ENCODE peak calls at places on chromosomes 1 and 21, in ten cellular contexts. One of them, this sample, is unnamed.

GRCh38 chr1:145963218-145964019 is 956 bp downstream of the ANKRD34A start:
- DNase-seq in PC-3: peak
- DNase-seq in hepatocyte: peak
- DNase-seq in fibroblast of lung: peak
- DNase-seq in neural progenitor cell: no peak
- DNase-seq in GM23338: no peak
- DNase-seq in endothelial cell of umbilical vein: no peak
- DNase-seq in MM.1S: no peak
- DNase-seq in GM12878: no peak
- DNase-seq in GM23248: peak
- DNase-seq in this sample: no peak

GRCh38 chr1:39623053-39623452 is 16.4 kb downstream of the HEYL start:
- DNase-seq in GM12878: no peak
- DNase-seq in GM23338: no peak
- DNase-seq in fibroblast of lung: no peak
- DNase-seq in PC-3: no peak
- DNase-seq in neural progenitor cell: no peak
- DNase-seq in GM23248: no peak
- DNase-seq in hepatocyte: no peak
- DNase-seq in MM.1S: no peak
- DNase-seq in endothelial cell of umbilical vein: no peak
- DNase-seq in this sample: no peak

GRCh38 chr1:56645663-56646330 is 683 bp downstream of the PRKAA2 start:
- DNase-seq in PC-3: peak
- DNase-seq in GM12878: no peak
- DNase-seq in GM23248: peak
- DNase-seq in MM.1S: no peak
- DNase-seq in fibroblast of lung: no peak
- DNase-seq in GM23338: peak
- DNase-seq in hepatocyte: no peak
- DNase-seq in neural progenitor cell: peak
- DNase-seq in endothelial cell of umbilical vein: peak
- DNase-seq in this sample: no peak

GRCh38 chr1:7376676-7377075 is 394.4 kb upstream of the VAMP3 start:
- DNase-seq in endothelial cell of umbilical vein: no peak
- DNase-seq in PC-3: no peak
- DNase-seq in GM23338: no peak
- DNase-seq in GM23248: no peak
- DNase-seq in fibroblast of lung: no peak
- DNase-seq in GM12878: no peak
- DNase-seq in neural progenitor cell: no peak
- DNase-seq in MM.1S: no peak
- DNase-seq in hepatocyte: no peak
- DNase-seq in this sample: no peak

GRCh38 chr1:236024655-236025054 is 40.2 kb downstream of the NID1 start:
- DNase-seq in MM.1S: no peak
- DNase-seq in GM23248: no peak
- DNase-seq in endothelial cell of umbilical vein: no peak
- DNase-seq in hepatocyte: no peak
- DNase-seq in GM23338: no peak
- DNase-seq in fibroblast of lung: no peak
- DNase-seq in neural progenitor cell: no peak
- DNase-seq in GM12878: no peak
- DNase-seq in PC-3: no peak
- DNase-seq in this sample: no peak

GRCh38 chr1:179876289-179876715 is 1.3 kb downstream of the TOR1AIP2 start:
- DNase-seq in GM12878: no peak
- DNase-seq in endothelial cell of umbilical vein: peak
- DNase-seq in MM.1S: no peak
- DNase-seq in GM23338: no peak
- DNase-seq in fibroblast of lung: peak
- DNase-seq in hepatocyte: peak
- DNase-seq in GM23248: peak
- DNase-seq in neural progenitor cell: no peak
- DNase-seq in PC-3: peak
- DNase-seq in this sample: peak

GRCh38 chr21:42391297-42391696 is 4.6 kb downstream of the TMPRSS3 start:
- DNase-seq in PC-3: no peak
- DNase-seq in GM23338: no peak
- DNase-seq in GM23248: no peak
- DNase-seq in neural progenitor cell: no peak
- DNase-seq in fibroblast of lung: no peak
- DNase-seq in endothelial cell of umbilical vein: no peak
- DNase-seq in hepatocyte: no peak
- DNase-seq in MM.1S: no peak
- DNase-seq in GM12878: no peak
- DNase-seq in this sample: no peak

GRCh38 chr1:15492572-15492971 is 16.7 kb downstream of the CELA2B start:
- DNase-seq in endothelial cell of umbilical vein: no peak
- DNase-seq in PC-3: no peak
- DNase-seq in hepatocyte: no peak
- DNase-seq in fibroblast of lung: no peak
- DNase-seq in GM23338: no peak
- DNase-seq in GM23248: no peak
- DNase-seq in neural progenitor cell: no peak
- DNase-seq in GM12878: no peak
- DNase-seq in MM.1S: no peak
- DNase-seq in this sample: no peak

GRCh38 chr1:107590087-107590486 is 374.9 kb downstream of the VAV3 start:
- DNase-seq in PC-3: no peak
- DNase-seq in MM.1S: no peak
- DNase-seq in GM12878: no peak
- DNase-seq in hepatocyte: no peak
- DNase-seq in GM23338: no peak
- DNase-seq in fibroblast of lung: no peak
- DNase-seq in GM23248: no peak
- DNase-seq in neural progenitor cell: no peak
- DNase-seq in endothelial cell of umbilical vein: no peak
- DNase-seq in this sample: no peak

GRCh38 chr1:107588321-107588720 is 376.7 kb downstream of the VAV3 start:
- DNase-seq in endothelial cell of umbilical vein: no peak
- DNase-seq in GM23248: no peak
- DNase-seq in GM23338: no peak
- DNase-seq in MM.1S: no peak
- DNase-seq in fibroblast of lung: no peak
- DNase-seq in neural progenitor cell: no peak
- DNase-seq in PC-3: no peak
- DNase-seq in GM12878: no peak
- DNase-seq in hepatocyte: no peak
- DNase-seq in this sample: no peak

GRCh38 chr1:107593436-107594209 is 371.4 kb downstream of the VAV3 start:
- DNase-seq in fibroblast of lung: no peak
- DNase-seq in MM.1S: peak
- DNase-seq in PC-3: peak
- DNase-seq in GM23248: no peak
- DNase-seq in hepatocyte: no peak
- DNase-seq in endothelial cell of umbilical vein: no peak
- DNase-seq in GM23338: no peak
- DNase-seq in neural progenitor cell: no peak
- DNase-seq in GM12878: no peak
- DNase-seq in this sample: no peak

GRCh38 chr1:107594541-107594940 is 370.4 kb downstream of the VAV3 start:
- DNase-seq in GM23338: no peak
- DNase-seq in GM12878: no peak
- DNase-seq in MM.1S: no peak
- DNase-seq in hepatocyte: no peak
- DNase-seq in fibroblast of lung: peak
- DNase-seq in GM23248: peak
- DNase-seq in neural progenitor cell: no peak
- DNase-seq in endothelial cell of umbilical vein: no peak
- DNase-seq in PC-3: peak
- DNase-seq in this sample: no peak

DNA sequence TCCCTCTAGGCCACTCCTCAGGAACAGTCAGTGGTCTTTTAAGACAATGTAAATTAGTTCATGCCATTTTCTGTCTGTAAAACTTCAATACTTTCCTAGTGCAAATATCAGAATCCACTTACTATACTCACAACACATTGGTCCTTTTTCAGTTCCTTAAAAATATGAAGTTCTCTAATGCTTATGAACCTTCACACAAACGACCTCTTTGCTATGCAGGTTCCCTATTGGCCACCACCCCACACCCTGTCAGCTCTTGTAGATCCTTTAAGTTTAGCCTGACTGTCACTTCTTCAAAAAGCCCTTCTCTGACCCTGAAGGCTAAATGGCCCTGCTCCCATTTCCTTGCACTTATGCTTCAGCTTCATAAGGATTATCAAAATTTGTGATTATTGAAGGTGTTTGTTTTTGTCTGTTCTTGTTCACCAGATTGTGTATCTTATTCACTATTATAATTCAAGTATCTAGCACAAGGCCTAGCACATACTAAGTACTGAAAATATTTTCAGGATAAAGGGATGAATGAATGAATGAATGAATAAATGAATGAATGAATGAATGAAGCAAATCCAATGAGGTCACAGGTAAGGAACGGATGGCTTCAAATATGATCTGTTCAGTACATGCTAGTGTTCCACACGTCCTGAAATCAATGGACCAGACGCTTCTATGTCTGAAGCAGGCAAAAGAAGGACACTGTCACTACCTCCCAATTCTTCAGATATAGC is 373.9 kb downstream of the VAV3 start:
- DNase-seq in GM23248: no peak
- DNase-seq in MM.1S: peak
- DNase-seq in GM12878: no peak
- DNase-seq in PC-3: no peak
- DNase-seq in fibroblast of lung: no peak
- DNase-seq in neural progenitor cell: no peak
- DNase-seq in GM23338: no peak
- DNase-seq in hepatocyte: no peak
- DNase-seq in endothelial cell of umbilical vein: no peak
- DNase-seq in this sample: no peak
- TF ChIP-seq EZH2 in GM23248: no peak
- TF ChIP-seq EZH2 in MM.1S: no peak
- TF ChIP-seq EZH2 in GM12878: no peak
- TF ChIP-seq EZH2 in PC-3: no peak
- TF ChIP-seq EZH2 in fibroblast of lung: no peak
- TF ChIP-seq EZH2 in neural progenitor cell: no peak
- TF ChIP-seq EZH2 in GM23338: no peak
- TF ChIP-seq EZH2 in hepatocyte: no peak
- TF ChIP-seq EZH2 in endothelial cell of umbilical vein: no peak
- TF ChIP-seq EZH2 in this sample: no peak

DNA sequence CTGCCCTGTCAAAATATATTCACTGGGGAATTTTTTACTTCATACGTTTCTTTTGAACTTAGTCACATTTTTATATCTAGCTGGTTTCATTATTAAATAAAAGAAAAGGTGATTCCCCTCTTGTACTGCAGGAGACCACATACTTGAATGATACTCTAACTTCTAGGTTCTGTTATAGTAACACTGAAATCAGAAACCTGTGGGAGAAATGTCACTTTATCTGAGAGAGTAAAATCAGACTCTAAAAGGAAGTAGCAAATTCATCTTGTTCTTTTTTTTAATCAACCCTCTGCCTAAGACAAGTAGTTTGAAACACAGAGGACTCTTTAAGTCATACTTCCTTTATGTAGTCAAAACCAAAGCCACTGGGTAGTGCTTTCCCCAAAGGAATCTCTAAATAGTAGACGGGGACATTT is 34.4 kb downstream of the MRPL39 start:
- DNase-seq in GM23248: no peak
- DNase-seq in GM12878: peak
- DNase-seq in MM.1S: peak
- DNase-seq in endothelial cell of umbilical vein: peak
- DNase-seq in GM23338: no peak
- DNase-seq in hepatocyte: no peak
- DNase-seq in fibroblast of lung: peak
- DNase-seq in neural progenitor cell: no peak
- DNase-seq in PC-3: peak
- DNase-seq in this sample: no peak
- H3K4me2 ChIP-seq in GM23248: no peak
- H3K4me2 ChIP-seq in GM12878: peak
- H3K4me2 ChIP-seq in MM.1S: peak
- H3K4me2 ChIP-seq in endothelial cell of umbilical vein: peak
- H3K4me2 ChIP-seq in GM23338: no peak
- H3K4me2 ChIP-seq in hepatocyte: no peak
- H3K4me2 ChIP-seq in fibroblast of lung: peak
- H3K4me2 ChIP-seq in neural progenitor cell: no peak
- H3K4me2 ChIP-seq in PC-3: peak
- H3K4me2 ChIP-seq in this sample: no peak

DNA sequence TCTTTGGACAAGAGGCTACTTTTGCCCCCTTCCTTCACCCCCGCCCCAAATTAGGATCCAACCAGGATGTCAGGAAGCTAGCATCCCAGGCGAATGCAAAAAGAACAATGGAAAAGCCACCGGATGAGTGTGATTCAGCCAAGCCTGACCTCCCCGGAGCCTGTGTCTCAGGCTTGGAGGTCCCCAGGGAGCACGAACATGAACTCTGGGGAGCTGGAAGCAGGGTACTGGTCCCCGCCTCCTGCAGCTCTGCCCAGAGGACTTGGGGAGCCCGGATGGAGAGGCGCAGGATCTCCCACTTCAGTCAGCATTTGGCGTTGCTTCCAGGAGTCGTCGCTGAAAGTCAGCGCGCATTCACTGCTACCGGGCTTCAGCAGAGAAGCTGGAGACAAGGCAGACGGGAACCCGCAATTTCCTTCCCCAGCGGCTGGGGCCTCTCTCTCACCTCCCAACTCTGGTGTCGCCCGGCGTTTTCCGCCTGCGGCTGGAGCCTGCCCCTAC is 1.8 kb upstream of the TBX15 start:
- DNase-seq in neural progenitor cell: peak
- DNase-seq in MM.1S: no peak
- DNase-seq in hepatocyte: no peak
- DNase-seq in fibroblast of lung: no peak
- DNase-seq in endothelial cell of umbilical vein: no peak
- DNase-seq in GM23338: peak
- DNase-seq in GM12878: no peak
- DNase-seq in PC-3: no peak
- DNase-seq in GM23248: peak
- DNase-seq in this sample: no peak
- TF ChIP-seq EZH2 in neural progenitor cell: peak
- TF ChIP-seq EZH2 in MM.1S: no peak
- TF ChIP-seq EZH2 in hepatocyte: no peak
- TF ChIP-seq EZH2 in fibroblast of lung: no peak
- TF ChIP-seq EZH2 in endothelial cell of umbilical vein: no peak
- TF ChIP-seq EZH2 in GM23338: no peak
- TF ChIP-seq EZH2 in GM12878: no peak
- TF ChIP-seq EZH2 in PC-3: no peak
- TF ChIP-seq EZH2 in GM23248: no peak
- TF ChIP-seq EZH2 in this sample: no peak

DNA sequence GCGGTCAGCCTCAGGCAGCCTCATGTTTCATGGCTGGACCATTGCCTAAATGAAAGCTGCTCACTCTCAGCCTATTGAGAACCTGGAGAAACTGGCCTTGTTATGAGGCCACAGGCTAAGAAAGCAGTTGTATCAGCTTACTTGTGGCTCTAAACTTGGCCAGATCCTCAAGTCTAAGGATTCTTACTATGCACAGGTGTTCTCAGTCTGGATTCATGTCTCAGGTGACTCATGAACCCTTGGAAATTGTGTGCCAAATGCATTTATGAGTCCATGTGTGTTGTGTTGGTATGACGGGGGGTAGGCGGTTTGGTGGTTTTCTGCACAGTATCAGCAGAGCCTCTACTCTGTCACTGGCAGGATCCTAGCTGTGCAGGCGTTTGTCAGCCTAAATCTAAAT is 90.4 kb downstream of the ROR1 start:
- DNase-seq in endothelial cell of umbilical vein: no peak
- DNase-seq in GM23248: no peak
- DNase-seq in GM12878: no peak
- DNase-seq in hepatocyte: no peak
- DNase-seq in GM23338: no peak
- DNase-seq in PC-3: peak
- DNase-seq in MM.1S: no peak
- DNase-seq in fibroblast of lung: peak
- DNase-seq in neural progenitor cell: no peak
- DNase-seq in this sample: peak
- H3K4me2 ChIP-seq in endothelial cell of umbilical vein: no peak
- H3K4me2 ChIP-seq in GM23248: no peak
- H3K4me2 ChIP-seq in GM12878: no peak
- H3K4me2 ChIP-seq in hepatocyte: no peak
- H3K4me2 ChIP-seq in GM23338: no peak
- H3K4me2 ChIP-seq in PC-3: peak
- H3K4me2 ChIP-seq in MM.1S: no peak
- H3K4me2 ChIP-seq in fibroblast of lung: no peak
- H3K4me2 ChIP-seq in neural progenitor cell: no peak
- H3K4me2 ChIP-seq in this sample: no peak